ENCODE peak calls at places on chromosomes 7 and 10, in ten cellular contexts. C is IMR-90; Z is hepatocyte; Q is breast epithelium; W is upper lobe of right lung; U is OCI-LY7; K is CD4-positive, CD25-positive, alpha-beta regulatory T cell; V is transverse colon; H is Panc1; Y is body of pancreas. X is an unnamed sample.

GRCh38 chr10:3552281-3552680 is 232.7 kb downstream of the KLF6 start:
- DNase-seq in C (no peak), Z (no peak), Q (no peak), W (no peak), U (no peak), K (no peak), V (no peak), H (no peak), Y (no peak), X (no peak)

GRCh38 chr10:110827410-110827809 is 44.3 kb upstream of the PDCD4 start:
- DNase-seq in C (peak; percentile 82), Z (no peak), Q (no peak), W (no peak), U (no peak), K (no peak), V (no peak), H (no peak), Y (no peak), X (no peak)

GRCh38 chr10:60384006-60384405 is 5.7 kb downstream of the ANK3 start:
- DNase-seq in C (peak; percentile 35), Z (no peak), Q (no peak), W (no peak), U (no peak), K (no peak), V (no peak), H (no peak), Y (no peak), X (no peak)

GRCh38 chr7:46909601-46910051 is 672.3 kb downstream of the TNS3 start:
- DNase-seq in C (peak; percentile 70), Z (no peak), Q (no peak), W (no peak), U (no peak), K (no peak), V (no peak), H (no peak), Y (no peak), X (no peak)

GRCh38 chr7:123871998-123872867 is 27.3 kb downstream of the HYAL4 start:
- DNase-seq in C (peak; percentile 42), Z (peak; percentile 77), Q (no peak), W (no peak), U (peak; percentile 50), K (peak; percentile 10), V (peak; percentile 33), H (peak; percentile 55), Y (peak; percentile 65), X (no peak)

GRCh38 chr10:124999433-125000365 is 57.8 kb downstream of the ZRANB1 start:
- DNase-seq in C (peak; percentile 92), Z (no peak), Q (peak; percentile 35), W (peak; percentile 61), U (no peak), K (no peak), V (peak; percentile 17), H (no peak), Y (peak; percentile 46), X (peak; percentile 91)

GRCh38 chr10:132113206-132113605 is 47.5 kb downstream of the JAKMIP3 start:
- DNase-seq in C (no peak), Z (no peak), Q (no peak), W (no peak), U (no peak), K (no peak), V (no peak), H (no peak), Y (peak; percentile 5), X (no peak)

GRCh38 chr7:45178241-45179225 is 20.9 kb downstream of the RAMP3 start:
- DNase-seq in C (no peak), Z (no peak), Q (no peak), W (peak; percentile 49), U (peak; percentile 22), K (no peak), V (no peak), H (no peak), Y (no peak), X (peak; percentile 6)

GRCh38 chr7:93799750-93800357 is 90.7 kb downstream of the TFPI2 start:
- DNase-seq in C (peak; percentile 23), Z (peak; percentile 18), Q (no peak), W (no peak), U (peak; percentile 29), K (no peak), V (no peak), H (peak; percentile 5), Y (no peak), X (no peak)

GRCh38 chr7:84848219-84848973 is 338.5 kb downstream of the SEMA3D start:
- DNase-seq in C (no peak), Z (no peak), Q (no peak), W (no peak), U (no peak), K (no peak), V (no peak), H (no peak), Y (no peak), X (no peak)

GRCh38 chr10:1724921-1725320 is 12.4 kb downstream of the ADARB2 start:
- DNase-seq in C (no peak), Z (no peak), Q (no peak), W (no peak), U (no peak), K (no peak), V (no peak), H (no peak), Y (no peak), X (no peak)

GRCh38 chr7:16465469-16466086 is at the start of gene SOSTDC1:
- DNase-seq in C (no peak), Z (peak; percentile 61), Q (no peak), W (no peak), U (no peak), K (no peak), V (peak; percentile 32), H (no peak), Y (peak; percentile 7), X (no peak)

GRCh38 chr7:2030475-2031456 is 202.0 kb downstream of the MAD1L1 start:
- DNase-seq in C (no peak), Z (no peak), Q (no peak), W (peak; percentile 46), U (peak; percentile 65), K (peak; percentile 30), V (no peak), H (no peak), Y (peak; percentile 2), X (peak; percentile 24)

GRCh38 chr7:137670521-137671064 is 176.2 kb downstream of the DGKI start:
- DNase-seq in C (peak; percentile 41), Z (no peak), Q (no peak), W (no peak), U (no peak), K (no peak), V (no peak), H (no peak), Y (no peak), X (no peak)

GRCh38 chr10:55867848-55868247 is 493.2 kb downstream of the ZWINT start:
- DNase-seq in C (no peak), Z (no peak), Q (no peak), W (no peak), U (no peak), K (no peak), V (no peak), H (no peak), Y (no peak), X (no peak)

GRCh38 chr7:100803398-100804161 is 23.7 kb downstream of the EPHB4 start:
- DNase-seq in C (peak; percentile 83), Z (peak; percentile 90), Q (peak; percentile 86), W (peak; percentile 81), U (peak; percentile 46), K (no peak), V (peak; percentile 82), H (no peak), Y (peak; percentile 74), X (peak; percentile 87)
- H3K36me3 ChIP-seq in C (peaks cover 47% of the 10 kb centered on the region), Z (no peaks in the 10 kb centered on the region), Q (no peaks in the 10 kb centered on the region), W (peaks cover 40% of the 10 kb centered on the region), U (no peaks in the 10 kb centered on the region), K (no peaks in the 10 kb centered on the region), V (no peaks in the 10 kb centered on the region), H (no peaks in the 10 kb centered on the region), Y (no peaks in the 10 kb centered on the region), X (no peaks in the 10 kb centered on the region)

GRCh38 chr7:28176645-28177044 is 4.0 kb downstream of the JAZF1 start:
- DNase-seq in C (no peak), Z (no peak), Q (no peak), W (no peak), U (no peak), K (no peak), V (no peak), H (no peak), Y (no peak), X (no peak)
- H3K27ac ChIP-seq in C (no peak overlapping the region), Z (no peak overlapping the region), Q (no peak overlapping the region), W (no peak overlapping the region), U (no peak overlapping the region), K (no peak overlapping the region), V (no peak overlapping the region), H (no peak overlapping the region), Y (no peak overlapping the region), X (no peak overlapping the region)

DNA sequence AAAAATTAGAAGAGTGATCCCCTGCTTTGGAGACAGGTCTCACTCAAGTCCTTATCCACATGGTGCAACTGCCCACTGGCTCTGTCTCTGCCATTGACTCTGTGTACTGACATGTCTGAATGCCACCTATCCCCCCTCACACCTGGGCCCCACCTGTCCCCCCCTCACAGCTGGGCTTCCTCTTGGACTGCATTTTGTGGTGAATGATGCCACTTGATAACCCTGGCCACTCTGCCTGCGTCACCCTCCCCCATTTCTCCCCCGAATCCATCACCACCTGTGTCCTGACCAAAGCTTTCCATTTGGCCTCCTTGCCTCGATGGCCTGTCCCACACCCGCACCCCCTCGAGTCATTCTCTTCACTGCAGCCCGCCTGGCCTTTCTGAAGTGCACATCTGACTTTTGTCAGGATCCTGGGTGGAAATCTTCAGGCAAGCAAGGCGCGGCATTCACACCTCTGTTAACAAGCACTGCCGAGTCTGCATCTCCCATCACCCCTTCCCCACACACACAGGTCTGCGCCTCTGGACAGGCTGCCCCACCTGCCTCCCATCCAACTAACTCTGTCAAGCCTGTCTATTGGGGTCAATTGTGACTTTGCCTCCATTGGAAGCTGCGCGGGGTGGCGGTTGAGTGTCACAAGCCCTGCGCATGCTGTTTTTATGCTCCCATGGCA is 175.3 kb upstream of the KLF14 start:
- DNase-seq in C (no peak), Z (no peak), Q (no peak), W (no peak), U (no peak), K (no peak), V (no peak), H (no peak), Y (no peak), X (no peak)
- H3K4me1 ChIP-seq in C (peaks cover 25% of the 10 kb centered on the region), Z (peaks cover 13% of the 10 kb centered on the region), Q (peaks cover 6% of the 10 kb centered on the region), W (peaks cover 30% of the 10 kb centered on the region), U (peaks cover 19% of the 10 kb centered on the region), K (peaks cover 84% of the 10 kb centered on the region), V (peaks cover 56% of the 10 kb centered on the region), H (peaks cover 72% of the 10 kb centered on the region), Y (peaks cover 24% of the 10 kb centered on the region), X (peaks cover 3% of the 10 kb centered on the region)

GRCh38 chr10:32048282-32048681 is 7.9 kb downstream of the KIF5B start:
- DNase-seq in C (no peak), Z (no peak), Q (no peak), W (no peak), U (no peak), K (no peak), V (no peak), H (no peak), Y (no peak), X (no peak)
- H3K36me3 ChIP-seq in C (peaks cover 20% of the 10 kb centered on the region), Z (no peaks in the 10 kb centered on the region), Q (no peaks in the 10 kb centered on the region), W (peaks cover 48% of the 10 kb centered on the region), U (peaks cover 95% of the 10 kb centered on the region), K (peaks cover 49% of the 10 kb centered on the region), V (no peaks in the 10 kb centered on the region), H (peaks cover 14% of the 10 kb centered on the region), Y (no peaks in the 10 kb centered on the region), X (peaks cover 2% of the 10 kb centered on the region)